ENCODE peak calls at places on chromosome 9, in eight cellular contexts. One of them, this sample, is unnamed.

GRCh38 chr9:136147890-136148714 is 29.4 kb upstream of the TMEM250 start:
- DNase-seq in right atrium auricular region: no peak
- DNase-seq in GM06990: no peak
- DNase-seq in lower leg skin: no peak
- DNase-seq in mesendoderm: no peak
- DNase-seq in CD4-positive, CD25-positive, alpha-beta regulatory T cell: no peak
- DNase-seq in AG04450: no peak
- DNase-seq in DND-41: no peak
- DNase-seq in this sample: no peak

GRCh38 chr9:93662952-93663572 is 86.7 kb downstream of the PHF2 start:
- DNase-seq in lower leg skin: peak
- DNase-seq in GM06990: no peak
- DNase-seq in right atrium auricular region: no peak
- DNase-seq in AG04450: no peak
- DNase-seq in DND-41: no peak
- DNase-seq in mesendoderm: no peak
- DNase-seq in CD4-positive, CD25-positive, alpha-beta regulatory T cell: no peak
- DNase-seq in this sample: no peak

GRCh38 chr9:100673249-100673648 is 95.4 kb downstream of the CAVIN4 start:
- DNase-seq in GM06990: no peak
- DNase-seq in AG04450: no peak
- DNase-seq in lower leg skin: no peak
- DNase-seq in CD4-positive, CD25-positive, alpha-beta regulatory T cell: no peak
- DNase-seq in mesendoderm: no peak
- DNase-seq in right atrium auricular region: no peak
- DNase-seq in DND-41: no peak
- DNase-seq in this sample: no peak

GRCh38 chr9:136618578-136619547 is 43.9 kb upstream of the EGFL7 start:
- DNase-seq in CD4-positive, CD25-positive, alpha-beta regulatory T cell: no peak
- DNase-seq in DND-41: no peak
- DNase-seq in lower leg skin: no peak
- DNase-seq in AG04450: no peak
- DNase-seq in GM06990: peak
- DNase-seq in right atrium auricular region: no peak
- DNase-seq in mesendoderm: no peak
- DNase-seq in this sample: no peak

GRCh38 chr9:133558191-133559126 is 24.0 kb downstream of the ADAMTSL2 start:
- DNase-seq in mesendoderm: peak
- DNase-seq in CD4-positive, CD25-positive, alpha-beta regulatory T cell: no peak
- DNase-seq in DND-41: no peak
- DNase-seq in AG04450: peak
- DNase-seq in right atrium auricular region: peak
- DNase-seq in lower leg skin: no peak
- DNase-seq in GM06990: peak
- DNase-seq in this sample: no peak

GRCh38 chr9:117796681-117797080 is 92.5 kb downstream of the TLR4 start:
- DNase-seq in GM06990: no peak
- DNase-seq in lower leg skin: no peak
- DNase-seq in DND-41: no peak
- DNase-seq in mesendoderm: no peak
- DNase-seq in CD4-positive, CD25-positive, alpha-beta regulatory T cell: no peak
- DNase-seq in AG04450: no peak
- DNase-seq in right atrium auricular region: no peak
- DNase-seq in this sample: no peak

GRCh38 chr9:6842584-6842947 is 84.8 kb downstream of the KDM4C start:
- DNase-seq in GM06990: no peak
- DNase-seq in AG04450: no peak
- DNase-seq in lower leg skin: no peak
- DNase-seq in mesendoderm: no peak
- DNase-seq in DND-41: no peak
- DNase-seq in right atrium auricular region: no peak
- DNase-seq in CD4-positive, CD25-positive, alpha-beta regulatory T cell: no peak
- DNase-seq in this sample: no peak

GRCh38 chr9:110802416-110803035 is 133.9 kb downstream of the MUSK start:
- DNase-seq in lower leg skin: no peak
- DNase-seq in mesendoderm: peak
- DNase-seq in GM06990: no peak
- DNase-seq in AG04450: no peak
- DNase-seq in right atrium auricular region: no peak
- DNase-seq in CD4-positive, CD25-positive, alpha-beta regulatory T cell: no peak
- DNase-seq in DND-41: no peak
- DNase-seq in this sample: no peak

GRCh38 chr9:22111871-22112247 is 102.8 kb upstream of the CDKN2B start:
- DNase-seq in CD4-positive, CD25-positive, alpha-beta regulatory T cell: no peak
- DNase-seq in lower leg skin: no peak
- DNase-seq in DND-41: no peak
- DNase-seq in GM06990: no peak
- DNase-seq in AG04450: peak
- DNase-seq in mesendoderm: no peak
- DNase-seq in right atrium auricular region: no peak
- DNase-seq in this sample: no peak

GRCh38 chr9:20649381-20649780 is 27.1 kb upstream of the MLLT3 start:
- DNase-seq in mesendoderm: no peak
- DNase-seq in lower leg skin: no peak
- DNase-seq in right atrium auricular region: no peak
- DNase-seq in GM06990: no peak
- DNase-seq in CD4-positive, CD25-positive, alpha-beta regulatory T cell: no peak
- DNase-seq in AG04450: no peak
- DNase-seq in DND-41: no peak
- DNase-seq in this sample: no peak

GRCh38 chr9:100731038-100731556 is 153.2 kb downstream of the CAVIN4 start:
- DNase-seq in lower leg skin: no peak
- DNase-seq in mesendoderm: no peak
- DNase-seq in CD4-positive, CD25-positive, alpha-beta regulatory T cell: no peak
- DNase-seq in AG04450: no peak
- DNase-seq in GM06990: no peak
- DNase-seq in right atrium auricular region: no peak
- DNase-seq in DND-41: no peak
- DNase-seq in this sample: no peak

GRCh38 chr9:8338249-8338721 is 538.7 kb upstream of the DMAC1 start:
- DNase-seq in DND-41: no peak
- DNase-seq in AG04450: no peak
- DNase-seq in mesendoderm: no peak
- DNase-seq in CD4-positive, CD25-positive, alpha-beta regulatory T cell: no peak
- DNase-seq in GM06990: no peak
- DNase-seq in lower leg skin: no peak
- DNase-seq in right atrium auricular region: no peak
- DNase-seq in this sample: no peak

GRCh38 chr9:100351508-100351907 is 1.2 kb downstream of the TEX10 start:
- DNase-seq in CD4-positive, CD25-positive, alpha-beta regulatory T cell: no peak
- DNase-seq in right atrium auricular region: no peak
- DNase-seq in mesendoderm: no peak
- DNase-seq in GM06990: no peak
- DNase-seq in AG04450: no peak
- DNase-seq in DND-41: no peak
- DNase-seq in lower leg skin: no peak
- DNase-seq in this sample: no peak

GRCh38 chr9:114069476-114070187 is 8.5 kb downstream of the AMBP start:
- DNase-seq in lower leg skin: peak
- DNase-seq in AG04450: no peak
- DNase-seq in DND-41: no peak
- DNase-seq in right atrium auricular region: no peak
- DNase-seq in GM06990: no peak
- DNase-seq in mesendoderm: no peak
- DNase-seq in CD4-positive, CD25-positive, alpha-beta regulatory T cell: no peak
- DNase-seq in this sample: no peak

GRCh38 chr9:31745468-31745867 is 639.0 kb upstream of the ACO1 start:
- DNase-seq in lower leg skin: no peak
- DNase-seq in right atrium auricular region: no peak
- DNase-seq in GM06990: no peak
- DNase-seq in AG04450: no peak
- DNase-seq in mesendoderm: no peak
- DNase-seq in CD4-positive, CD25-positive, alpha-beta regulatory T cell: no peak
- DNase-seq in DND-41: no peak
- DNase-seq in this sample: no peak

GRCh38 chr9:110047232-110047954 is 160.6 kb downstream of the C9orf152 start:
- DNase-seq in CD4-positive, CD25-positive, alpha-beta regulatory T cell: no peak
- DNase-seq in GM06990: no peak
- DNase-seq in lower leg skin: no peak
- DNase-seq in DND-41: no peak
- DNase-seq in right atrium auricular region: no peak
- DNase-seq in AG04450: no peak
- DNase-seq in mesendoderm: peak
- DNase-seq in this sample: no peak

GRCh38 chr9:92312887-92313623 is 12.1 kb downstream of the NOL8 start:
- DNase-seq in right atrium auricular region: no peak
- DNase-seq in GM06990: no peak
- DNase-seq in CD4-positive, CD25-positive, alpha-beta regulatory T cell: no peak
- DNase-seq in DND-41: no peak
- DNase-seq in lower leg skin: no peak
- DNase-seq in mesendoderm: no peak
- DNase-seq in AG04450: no peak
- DNase-seq in this sample: no peak

GRCh38 chr9:16312962-16313546 is 557.4 kb downstream of the BNC2 start:
- DNase-seq in mesendoderm: no peak
- DNase-seq in GM06990: no peak
- DNase-seq in CD4-positive, CD25-positive, alpha-beta regulatory T cell: no peak
- DNase-seq in lower leg skin: peak
- DNase-seq in DND-41: no peak
- DNase-seq in AG04450: no peak
- DNase-seq in right atrium auricular region: peak
- DNase-seq in this sample: no peak

GRCh38 chr9:88535226-88535931 is 401 bp downstream of the NXNL2 start:
- DNase-seq in AG04450: no peak
- DNase-seq in CD4-positive, CD25-positive, alpha-beta regulatory T cell: no peak
- DNase-seq in DND-41: no peak
- DNase-seq in GM06990: peak
- DNase-seq in right atrium auricular region: no peak
- DNase-seq in lower leg skin: no peak
- DNase-seq in mesendoderm: peak
- DNase-seq in this sample: no peak

DNA sequence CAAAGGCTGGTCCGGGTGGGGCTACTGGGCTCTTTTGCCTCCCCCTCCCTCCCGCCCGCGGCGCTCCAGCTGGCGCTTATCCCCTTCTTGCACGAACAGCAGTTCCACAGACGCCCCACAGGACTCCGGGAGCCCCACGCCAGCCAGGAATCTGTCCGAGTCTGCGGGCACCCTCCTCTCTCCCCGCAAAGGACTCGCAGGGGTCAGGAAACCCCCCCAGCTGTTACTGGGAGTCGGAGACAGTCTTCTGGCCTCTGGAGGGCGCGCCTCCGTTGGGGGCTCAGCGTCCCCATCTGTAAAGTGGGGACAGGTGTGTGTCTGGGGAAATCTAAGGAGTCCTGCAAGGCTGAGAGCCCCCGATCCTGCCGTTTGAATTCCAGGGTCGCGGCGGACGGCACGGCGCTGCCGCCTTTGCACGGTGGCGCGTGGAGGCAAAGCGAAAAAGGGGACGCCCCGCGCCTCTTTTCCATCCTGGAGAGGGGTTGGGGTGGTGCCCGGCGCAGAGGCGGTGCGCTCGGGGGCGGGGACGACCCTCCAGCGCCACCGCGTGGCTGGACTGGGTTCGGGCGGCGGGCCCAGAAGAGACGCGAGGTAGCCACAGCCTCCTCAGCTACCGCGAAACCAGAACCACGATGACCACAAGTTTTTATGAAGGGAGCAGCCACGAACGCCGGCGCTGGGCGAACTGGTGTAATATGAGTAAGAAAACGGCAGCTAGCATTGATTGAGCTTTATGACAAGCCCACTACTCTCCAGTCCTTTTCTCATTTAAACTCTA is 2.8 kb upstream of the CCIN start:
- DNase-seq in DND-41: peak
- DNase-seq in AG04450: no peak
- DNase-seq in mesendoderm: peak
- DNase-seq in GM06990: peak
- DNase-seq in CD4-positive, CD25-positive, alpha-beta regulatory T cell: peak
- DNase-seq in right atrium auricular region: peak
- DNase-seq in lower leg skin: peak
- DNase-seq in this sample: peak
- H3K4me3 ChIP-seq in DND-41: no peak
- H3K4me3 ChIP-seq in AG04450: peak
- H3K4me3 ChIP-seq in mesendoderm: no peak
- H3K4me3 ChIP-seq in GM06990: peak
- H3K4me3 ChIP-seq in CD4-positive, CD25-positive, alpha-beta regulatory T cell: peak
- H3K4me3 ChIP-seq in right atrium auricular region: peak
- H3K4me3 ChIP-seq in lower leg skin: peak
- H3K4me3 ChIP-seq in this sample: peak

GRCh38 chr9:94928271-94928670 is 201.8 kb downstream of the AOPEP start:
- DNase-seq in mesendoderm: no peak
- DNase-seq in lower leg skin: no peak
- DNase-seq in CD4-positive, CD25-positive, alpha-beta regulatory T cell: no peak
- DNase-seq in right atrium auricular region: no peak
- DNase-seq in DND-41: no peak
- DNase-seq in GM06990: no peak
- DNase-seq in AG04450: no peak
- DNase-seq in this sample: no peak
- H3K4me3 ChIP-seq in mesendoderm: no peak
- H3K4me3 ChIP-seq in lower leg skin: no peak
- H3K4me3 ChIP-seq in CD4-positive, CD25-positive, alpha-beta regulatory T cell: no peak
- H3K4me3 ChIP-seq in right atrium auricular region: no peak
- H3K4me3 ChIP-seq in DND-41: no peak
- H3K4me3 ChIP-seq in GM06990: no peak
- H3K4me3 ChIP-seq in AG04450: no peak
- H3K4me3 ChIP-seq in this sample: no peak

DNA sequence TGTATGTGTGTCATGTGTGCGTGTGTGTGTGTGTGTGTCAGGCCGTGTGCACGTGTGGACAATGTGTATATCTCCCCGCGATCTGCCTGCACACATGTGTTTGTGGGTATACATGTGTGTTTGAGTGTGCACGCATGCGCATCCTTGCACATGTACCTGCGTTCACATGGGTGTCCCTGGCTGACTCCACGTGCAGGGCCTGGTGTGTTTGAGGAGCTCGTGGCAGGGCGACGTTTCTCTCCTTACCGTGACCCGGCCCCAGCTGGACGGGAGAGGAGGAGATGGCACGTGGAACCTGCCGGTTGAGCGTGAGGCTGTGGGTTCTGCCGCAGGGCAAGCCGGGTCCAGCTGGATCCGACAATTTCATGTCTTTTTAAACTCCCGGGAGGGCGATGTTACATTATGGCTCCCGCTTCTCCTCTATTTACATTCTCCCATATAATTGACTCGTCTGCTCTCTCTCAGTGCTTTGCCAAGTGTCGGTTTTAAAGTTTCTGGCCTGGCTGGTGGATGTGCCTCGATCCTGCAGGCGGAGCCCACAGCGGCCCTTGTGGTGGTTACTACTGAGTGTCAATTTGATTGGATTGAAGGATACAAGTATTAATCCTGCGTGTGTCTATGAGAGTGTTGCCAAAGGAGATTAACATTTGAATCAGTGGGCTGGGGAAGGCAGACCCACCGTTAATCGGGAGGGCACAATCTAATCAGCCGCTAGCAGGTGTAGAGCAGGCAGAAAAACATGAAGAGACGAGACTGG is 5.9 kb downstream of the COL5A1 start:
- DNase-seq in right atrium auricular region: no peak
- DNase-seq in GM06990: no peak
- DNase-seq in DND-41: no peak
- DNase-seq in CD4-positive, CD25-positive, alpha-beta regulatory T cell: no peak
- DNase-seq in AG04450: no peak
- DNase-seq in mesendoderm: no peak
- DNase-seq in lower leg skin: no peak
- DNase-seq in this sample: no peak
- H3K4me3 ChIP-seq in right atrium auricular region: no peak
- H3K4me3 ChIP-seq in GM06990: no peak
- H3K4me3 ChIP-seq in DND-41: no peak
- H3K4me3 ChIP-seq in CD4-positive, CD25-positive, alpha-beta regulatory T cell: no peak
- H3K4me3 ChIP-seq in AG04450: no peak
- H3K4me3 ChIP-seq in mesendoderm: no peak
- H3K4me3 ChIP-seq in lower leg skin: no peak
- H3K4me3 ChIP-seq in this sample: no peak

GRCh38 chr9:38065369-38066075 is 3.5 kb downstream of the SHB start:
- DNase-seq in GM06990: peak
- DNase-seq in right atrium auricular region: no peak
- DNase-seq in AG04450: no peak
- DNase-seq in DND-41: no peak
- DNase-seq in mesendoderm: no peak
- DNase-seq in CD4-positive, CD25-positive, alpha-beta regulatory T cell: no peak
- DNase-seq in lower leg skin: no peak
- DNase-seq in this sample: no peak
- H3K4me3 ChIP-seq in GM06990: no peak
- H3K4me3 ChIP-seq in right atrium auricular region: no peak
- H3K4me3 ChIP-seq in AG04450: peak
- H3K4me3 ChIP-seq in DND-41: no peak
- H3K4me3 ChIP-seq in mesendoderm: peak
- H3K4me3 ChIP-seq in CD4-positive, CD25-positive, alpha-beta regulatory T cell: no peak
- H3K4me3 ChIP-seq in lower leg skin: no peak
- H3K4me3 ChIP-seq in this sample: no peak